ENCODE peak calls at places on chromosomes 16 and 17, in seven cellular contexts. X is mammary epithelial cell, G is DND-41, P is PC-9, O is fibroblast of lung, E is neural progenitor cell, B is hepatocyte. K is an unnamed sample.

GRCh38 chr16:728890-729744 is 2.2 kb downstream of the HAGHL start:
- DNase-seq in X (no peak), G (no peak), P (no peak), O (no peak), E (no peak), B (no peak), K (no peak)

GRCh38 chr16:50747206-50747956 is 5.5 kb downstream of the CYLD start:
- DNase-seq in X (peak), G (peak), P (no peak), O (peak), E (no peak), B (no peak), K (peak)

GRCh38 chr17:50130778-50131317 is 888 bp upstream of the SAMD14 start:
- DNase-seq in X (no peak), G (no peak), P (no peak), O (no peak), E (peak), B (no peak), K (no peak)

GRCh38 chr17:73580311-73580710 is 63.9 kb downstream of the SDK2 start:
- DNase-seq in X (no peak), G (no peak), P (no peak), O (no peak), E (no peak), B (no peak), K (no peak)

GRCh38 chr16:85302018-85302847 is 190.0 kb upstream of the CIBAR2 start:
- DNase-seq in X (no peak), G (no peak), P (no peak), O (peak), E (peak), B (peak), K (no peak)

GRCh38 chr17:73203135-73203787 is 10.4 kb downstream of the COG1 start:
- DNase-seq in X (no peak), G (no peak), P (no peak), O (no peak), E (no peak), B (peak), K (no peak)

GRCh38 chr17:14318109-14318905 is 17.4 kb downstream of the HS3ST3B1 start:
- DNase-seq in X (no peak), G (no peak), P (no peak), O (no peak), E (no peak), B (no peak), K (no peak)

GRCh38 chr17:7218774-7219173 is 862 bp downstream of the DLG4 start:
- DNase-seq in X (no peak), G (no peak), P (no peak), O (no peak), E (no peak), B (no peak), K (no peak)

GRCh38 chr17:56694825-56695224 is 101.3 kb downstream of the NOG start:
- DNase-seq in X (no peak), G (no peak), P (no peak), O (no peak), E (no peak), B (no peak), K (peak)

GRCh38 chr17:43170140-43170765 is 761 bp upstream of the NBR1 start:
- DNase-seq in X (peak), G (peak), P (peak), O (peak), E (peak), B (peak), K (peak)

GRCh38 chr16:75106351-75107274 is 10.0 kb downstream of the LDHD start:
- DNase-seq in X (no peak), G (no peak), P (no peak), O (no peak), E (no peak), B (no peak), K (peak)

GRCh38 chr17:17970699-17971430 is 1.3 kb downstream of the TOM1L2 start:
- DNase-seq in X (no peak), G (no peak), P (no peak), O (no peak), E (no peak), B (no peak), K (peak)

GRCh38 chr17:16653367-16654041 is at the start of gene ZNF624:
- DNase-seq in X (peak), G (peak), P (peak), O (peak), E (peak), B (peak), K (peak)

GRCh38 chr16:9847146-9847545 is 335.1 kb downstream of the GRIN2A start:
- DNase-seq in X (no peak), G (no peak), P (no peak), O (no peak), E (no peak), B (no peak), K (no peak)
- H2AFZ ChIP-seq in X (peak), G (no peak), P (no peak), O (no peak), E (no peak), B (no peak), K (no peak)

GRCh38 chr16:90020260-90020837 is 1.1 kb upstream of the DBNDD1 start:
- DNase-seq in X (peak), G (no peak), P (no peak), O (no peak), E (no peak), B (no peak), K (no peak)
- H2AFZ ChIP-seq in X (peak), G (no peak), P (peak), O (no peak), E (peak), B (peak), K (no peak)

GRCh38 chr16:48609453-48610023 is 442 bp downstream of the N4BP1 start:
- DNase-seq in X (peak), G (peak), P (no peak), O (peak), E (peak), B (peak), K (peak)
- H2AFZ ChIP-seq in X (peak), G (peak), P (peak), O (peak), E (peak), B (peak), K (peak)

DNA sequence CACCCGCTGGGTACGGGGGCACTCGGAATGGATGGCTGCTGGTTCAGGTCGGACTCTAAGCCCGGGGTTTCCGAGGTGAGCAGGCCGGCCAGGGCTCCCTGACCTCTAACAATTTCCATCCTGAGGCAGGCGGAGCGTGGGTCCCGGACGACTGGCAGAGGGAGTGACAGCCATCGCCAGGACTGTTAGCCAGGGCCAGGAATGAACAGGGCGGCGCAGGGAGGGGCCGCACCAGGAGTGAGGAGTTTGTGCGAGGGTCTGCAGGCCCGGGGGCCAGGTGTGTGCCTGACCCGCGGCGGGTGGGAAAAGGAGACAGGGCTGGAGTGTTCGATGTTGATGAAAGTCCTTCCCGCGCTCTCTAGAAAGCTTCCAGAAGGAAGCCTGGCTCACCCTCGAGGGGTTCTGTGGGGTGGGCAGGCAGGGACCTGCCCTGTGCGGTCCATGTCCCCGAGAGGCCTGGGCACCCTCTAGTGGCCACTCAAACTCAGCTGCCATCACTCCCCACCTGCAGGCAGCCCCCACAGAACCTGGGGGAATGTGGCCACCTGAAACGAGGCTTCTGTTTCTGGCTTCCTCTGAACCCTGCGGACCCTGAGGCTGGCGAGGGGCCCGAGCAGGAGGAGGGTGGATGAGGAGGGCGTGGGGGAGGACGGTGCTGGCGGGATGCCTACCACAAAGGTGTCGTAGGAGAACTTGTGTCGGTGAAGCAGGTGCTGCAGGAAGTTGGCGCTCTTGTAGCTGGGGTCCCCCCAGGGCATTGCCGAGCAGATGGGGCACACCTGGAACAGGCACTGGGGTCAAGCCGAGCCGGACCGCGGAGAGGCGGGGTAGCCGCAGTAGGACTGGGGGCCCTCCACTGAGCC is 8.1 kb downstream of the RNF166 start:
- DNase-seq in X (no peak), G (no peak), P (no peak), O (no peak), E (no peak), B (no peak), K (no peak)
- H2AFZ ChIP-seq in X (peak), G (no peak), P (no peak), O (no peak), E (no peak), B (no peak), K (no peak)

GRCh38 chr17:20775331-20775730 is 195.8 kb downstream of the CDRT15L2 start:
- DNase-seq in X (no peak), G (no peak), P (no peak), O (no peak), E (no peak), B (no peak), K (no peak)

GRCh38 chr17:20771104-20771503 is 191.6 kb downstream of the CDRT15L2 start:
- DNase-seq in X (no peak), G (no peak), P (no peak), O (no peak), E (no peak), B (no peak), K (no peak)

GRCh38 chr17:20779521-20779920 is 200.0 kb downstream of the CDRT15L2 start:
- DNase-seq in X (no peak), G (no peak), P (no peak), O (no peak), E (no peak), B (no peak), K (no peak)

GRCh38 chr17:20774472-20775135 is 195.1 kb downstream of the CDRT15L2 start:
- DNase-seq in X (no peak), G (no peak), P (no peak), O (no peak), E (no peak), B (no peak), K (no peak)
- H2AFZ ChIP-seq in X (no peak), G (no peak), P (no peak), O (no peak), E (no peak), B (no peak), K (no peak)

DNA sequence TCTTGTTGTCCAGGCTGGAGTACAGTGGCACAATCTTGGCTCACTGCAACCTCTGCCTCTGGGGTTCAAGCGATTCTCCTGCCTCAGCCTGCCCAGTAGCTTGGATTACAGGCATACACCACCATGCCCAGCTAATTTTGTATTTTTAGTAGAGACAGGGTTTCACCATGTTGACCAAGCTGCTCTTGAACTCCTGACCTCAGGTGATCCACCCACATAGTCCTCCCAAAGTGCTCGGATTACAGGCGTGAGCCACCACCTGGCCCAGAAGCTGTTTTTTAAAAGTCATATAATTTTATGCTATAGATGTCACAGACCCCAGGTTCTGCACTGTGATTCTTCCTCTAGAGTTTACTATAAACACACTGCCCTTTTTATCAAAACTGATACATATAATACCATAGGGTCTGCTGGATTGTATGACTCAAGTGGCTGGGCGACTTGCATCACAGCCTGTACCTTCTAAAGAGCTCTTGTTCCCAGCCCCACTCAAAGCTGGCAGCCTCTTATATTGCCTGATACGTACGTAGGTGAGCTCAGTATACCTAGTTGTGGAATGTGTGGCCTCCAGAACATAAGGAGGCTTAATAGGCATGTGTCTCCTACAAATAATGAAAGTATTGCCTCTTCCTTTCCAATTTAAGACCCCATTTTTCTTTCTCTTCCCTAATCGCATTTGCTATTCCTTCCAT is 295.8 kb downstream of the ZFHX3 start:
- DNase-seq in X (no peak), G (no peak), P (no peak), O (no peak), E (no peak), B (no peak), K (no peak)
- H2AFZ ChIP-seq in X (no peak), G (no peak), P (no peak), O (no peak), E (no peak), B (no peak), K (no peak)

GRCh38 chr17:70136131-70136530 is 33.2 kb upstream of the KCNJ2 start:
- DNase-seq in X (no peak), G (no peak), P (no peak), O (no peak), E (no peak), B (no peak), K (no peak)

GRCh38 chr17:70137451-70138230 is 31.7 kb upstream of the KCNJ2 start:
- DNase-seq in X (peak), G (no peak), P (no peak), O (peak), E (no peak), B (peak), K (peak)

GRCh38 chr17:70139449-70139993 is 29.8 kb upstream of the KCNJ2 start:
- DNase-seq in X (no peak), G (no peak), P (no peak), O (no peak), E (no peak), B (no peak), K (no peak)

GRCh38 chr17:70134777-70135176 is 34.6 kb upstream of the KCNJ2 start:
- DNase-seq in X (no peak), G (no peak), P (no peak), O (no peak), E (no peak), B (no peak), K (no peak)

DNA sequence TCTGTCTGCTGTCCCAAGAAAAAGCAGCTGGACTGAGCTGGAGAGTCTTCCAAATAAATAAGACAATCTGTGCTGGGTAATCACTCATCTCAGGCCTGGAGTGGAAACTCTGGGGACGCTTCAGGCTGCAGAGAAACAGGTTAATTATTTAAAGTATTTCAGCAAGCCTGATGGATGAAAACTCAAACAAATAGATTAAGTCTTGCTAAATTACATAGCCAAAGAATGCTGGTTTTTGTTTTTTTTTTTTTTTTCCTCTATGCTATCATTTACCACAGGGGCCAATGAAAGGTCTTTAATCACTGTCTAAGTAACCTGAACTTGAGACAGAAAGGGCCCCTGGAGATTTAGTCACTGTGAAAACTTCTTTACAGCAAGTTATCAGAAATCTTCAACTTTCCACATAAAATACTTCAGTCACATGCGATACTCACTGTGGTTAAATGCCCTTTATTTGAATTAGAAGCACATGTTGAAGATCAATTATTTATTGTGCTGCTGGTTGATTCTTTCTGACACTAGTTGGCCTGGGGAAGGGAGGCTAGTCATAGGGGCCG is 30.9 kb upstream of the KCNJ2 start:
- DNase-seq in X (no peak), G (no peak), P (no peak), O (no peak), E (no peak), B (no peak), K (peak)
- H2AFZ ChIP-seq in X (no peak), G (no peak), P (no peak), O (no peak), E (no peak), B (no peak), K (no peak)

DNA sequence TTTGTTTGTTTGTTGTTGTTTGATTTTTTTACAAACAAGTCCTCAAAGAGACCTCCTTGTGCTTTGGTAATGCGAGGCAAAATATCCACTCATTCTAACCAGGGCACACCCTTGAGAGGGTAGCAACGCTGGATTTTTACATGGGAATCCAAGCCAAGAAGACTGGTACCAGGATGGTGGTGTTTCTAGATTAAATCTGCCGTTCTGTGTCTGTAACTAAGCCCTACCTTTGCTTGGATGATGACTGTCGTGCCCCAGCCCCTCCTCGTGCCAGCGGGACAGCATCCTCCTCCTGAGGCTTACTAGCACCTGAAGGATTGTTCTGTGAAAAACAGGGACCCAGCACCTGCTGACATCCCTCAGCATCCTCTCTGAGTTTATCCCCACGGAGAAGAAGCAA is 5.2 kb upstream of the HSBP1 start:
- DNase-seq in X (no peak), G (no peak), P (no peak), O (no peak), E (no peak), B (no peak), K (peak)
- H2AFZ ChIP-seq in X (peak), G (no peak), P (peak), O (peak), E (peak), B (no peak), K (no peak)

DNA sequence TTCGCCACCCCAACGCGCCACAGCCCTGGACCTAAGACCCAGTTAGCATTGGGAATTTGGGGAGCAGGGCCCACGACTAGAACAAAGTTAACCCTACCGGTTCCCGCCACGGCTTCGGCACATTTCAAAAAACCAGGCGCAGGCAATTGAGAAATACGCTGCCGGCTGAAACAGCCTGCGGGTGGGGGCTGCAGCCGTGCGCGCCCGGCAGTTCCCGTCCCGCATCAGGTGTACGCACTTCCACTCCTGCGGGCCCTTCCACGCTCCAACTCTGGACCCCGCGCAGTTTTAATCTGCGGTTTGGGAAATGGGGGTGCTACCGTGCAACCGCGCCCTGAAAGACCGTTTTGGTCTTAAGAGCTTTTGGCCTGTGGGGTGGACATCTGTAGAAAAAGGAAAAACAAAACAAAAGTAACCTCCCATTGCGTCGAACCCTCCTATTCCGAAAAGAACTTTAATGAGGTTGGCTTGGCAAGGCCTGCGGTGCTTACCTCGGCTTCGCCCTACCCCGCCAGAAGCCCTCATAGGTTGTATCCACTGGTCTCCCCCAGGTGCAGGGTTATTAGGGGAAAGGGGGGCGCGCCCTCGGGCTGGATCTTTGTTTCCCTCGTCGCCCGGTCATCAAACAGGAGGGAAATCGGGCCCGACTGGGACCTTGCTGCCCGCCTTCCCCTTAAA is 7.1 kb downstream of the IRX5 start:
- DNase-seq in X (peak), G (no peak), P (no peak), O (no peak), E (no peak), B (no peak), K (peak)
- H2AFZ ChIP-seq in X (peak), G (no peak), P (no peak), O (no peak), E (peak), B (no peak), K (no peak)

K was measured in trophoblast cell.